ENCODE peak calls at places on chromosomes 13 and 19, in six cellular contexts. D is stimulated activated CD4-positive, alpha-beta T cell treated with anti-CD3 and anti-CD28 coated beads, Interleukin-2, amount 100 ng/mL, for 48 hours; T is stimulated activated CD8-positive, alpha-beta memory T cell treated with anti-CD3 and anti-CD28 coated beads, Interleukin-2, amount 100 ng/mL, for 48 hours; Q is tibial nerve; L is activated CD4-positive, alpha-beta memory T cell treated with anti-CD3 and anti-CD28 coated beads, Interleukin-2, amount 10 ng/mL, durations not matched to agents 7 days and 5 days; Y is skeletal muscle cell. G is an unnamed sample.

GRCh38 chr19:52889076-52889475 is 8.4 kb downstream of the ZNF320 start:
- DNase-seq in Y (no peak), T (no peak), L (no peak), D (no peak), Q (no peak), G (no peak)

GRCh38 chr13:96492758-96493157 is 402.9 kb downstream of the HS6ST3 start:
- DNase-seq in D (no peak), L (no peak), T (no peak), Q (no peak), Y (no peak), G (no peak)

GRCh38 chr13:24063281-24063851 is 97.2 kb upstream of the SPATA13 start:
- DNase-seq in D (no peak), Q (no peak), L (no peak), Y (peak), T (no peak), G (no peak)

GRCh38 chr19:58038688-58039204 is 4.9 kb downstream of the ZSCAN1 start:
- DNase-seq in T (no peak), L (no peak), D (no peak), Y (no peak), Q (no peak), G (peak)

GRCh38 chr13:54162069-54162468 is 1133.5 kb downstream of the OLFM4 start:
- DNase-seq in Y (no peak), L (no peak), D (no peak), T (no peak), Q (no peak), G (no peak)

GRCh38 chr19:9936151-9937000 is at the start of gene OLFM2:
- DNase-seq in D (no peak), L (no peak), T (no peak), Y (no peak), Q (no peak), G (peak)

GRCh38 chr19:11421607-11422098 is 2.5 kb upstream of the RGL3 start:
- DNase-seq in D (peak), T (peak), Y (no peak), L (peak), Q (no peak), G (peak)

GRCh38 chr13:105732946-105733529 is 802.4 kb downstream of the EFNB2 start:
- DNase-seq in Y (no peak), L (no peak), Q (no peak), T (no peak), D (no peak), G (no peak)

GRCh38 chr19:46639356-46640061 is 3.5 kb upstream of the GNG8 start:
- DNase-seq in Q (no peak), D (no peak), T (no peak), L (peak), Y (no peak), G (peak)

GRCh38 chr13:113153810-113154748 is 4.4 kb upstream of the PROZ start:
- DNase-seq in D (peak), Y (peak), T (peak), L (peak), Q (peak), G (peak)

GRCh38 chr19:5809053-5809452 is 4.2 kb downstream of the NRTN start:
- DNase-seq in Q (no peak), L (no peak), D (no peak), Y (no peak), T (no peak), G (no peak)